ENCODE peak calls at places on chromosomes 4 and X, in six cellular contexts. D is HCT116, H is mammary epithelial cell, T is astrocyte, I is IMR-90, P is lower leg skin. X is an unnamed sample.

GRCh38 chr4:7938513-7939376 is 916 bp downstream of the AFAP1 start:
- DNase-seq in D (no peak), H (peak; percentile 33), T (peak; percentile 28), I (peak; percentile 45), P (peak; percentile 88), X (no peak)

GRCh38 chrX:19360903-19361302 is 17.2 kb downstream of the PDHA1 start:
- DNase-seq in D (no peak), H (no peak), T (no peak), I (no peak), P (peak; percentile 8), X (no peak)

GRCh38 chr4:159097785-159098184 is 5.1 kb upstream of the RAPGEF2 start:
- DNase-seq in D (no peak), H (no peak), T (no peak), I (no peak), P (no peak), X (no peak)

GRCh38 chr4:94267037-94267436 is 59.4 kb downstream of the SMARCAD1 start:
- DNase-seq in D (no peak), H (no peak), T (no peak), I (no peak), P (no peak), X (no peak)

GRCh38 chr4:70868778-70869177 is 29.1 kb upstream of the GRSF1 start:
- DNase-seq in D (no peak), H (no peak), T (no peak), I (no peak), P (no peak), X (no peak)

GRCh38 chr4:150251752-150252190 is 173.5 kb downstream of the DCLK2 start:
- DNase-seq in D (no peak), H (no peak), T (no peak), I (no peak), P (no peak), X (no peak)

GRCh38 chr4:116275006-116275405 is 810.4 kb downstream of the TRAM1L1 start:
- DNase-seq in D (no peak), H (no peak), T (no peak), I (no peak), P (no peak), X (no peak)

GRCh38 chr4:80237992-80238391 is 28.5 kb upstream of the FGF5 start:
- DNase-seq in D (no peak), H (peak; percentile 96), T (peak; percentile 97), I (peak; percentile 96), P (no peak), X (peak; percentile 86)

GRCh38 chr4:36215627-36216026 is 28.7 kb downstream of the ARAP2 start:
- DNase-seq in D (no peak), H (no peak), T (no peak), I (no peak), P (no peak), X (no peak)

GRCh38 chrX:143571521-143571920 is 54.2 kb upstream of the SPANXN3 start:
- DNase-seq in D (no peak), H (no peak), T (no peak), I (no peak), P (no peak), X (no peak)

GRCh38 chr4:186067757-186068385 is 1.1 kb upstream of the TLR3 start:
- DNase-seq in D (peak; percentile 64), H (peak; percentile 32), T (peak; percentile 9), I (peak; percentile 19), P (peak; percentile 89), X (no peak)

GRCh38 chr4:34323549-34324325 is 1920.6 kb downstream of the ARAP2 start:
- DNase-seq in D (no peak), H (no peak), T (no peak), I (peak; percentile 1), P (no peak), X (no peak)

GRCh38 chr4:8478801-8479744 is 38.5 kb downstream of the TRMT44 start:
- DNase-seq in D (no peak), H (no peak), T (no peak), I (peak; percentile 35), P (no peak), X (no peak)

GRCh38 chrX:34859191-34859590 is 83.4 kb upstream of the FAM47B start:
- DNase-seq in D (no peak), H (no peak), T (no peak), I (no peak), P (no peak), X (no peak)

GRCh38 chr4:7691061-7691460 is 248.6 kb downstream of the AFAP1 start:
- DNase-seq in D (no peak), H (no peak), T (no peak), I (no peak), P (no peak), X (no peak)

GRCh38 chr4:153466637-153467153 is 535 bp downstream of the TMEM131L start:
- DNase-seq in D (no peak), H (no peak), T (no peak), I (no peak), P (no peak), X (no peak)

GRCh38 chrX:107978707-107979307 is 3.4 kb downstream of the TEX13B start:
- DNase-seq in D (peak; percentile 12), H (peak; percentile 12), T (no peak), I (peak; percentile 19), P (no peak), X (no peak)

GRCh38 chr4:9762823-9763475 is 18.5 kb upstream of the DRD5 start:
- DNase-seq in D (peak; percentile 70), H (peak; percentile 68), T (peak; percentile 12), I (peak; percentile 55), P (no peak), X (no peak)

GRCh38 chrX:2697306-2697705 is 6.2 kb downstream of the CD99 start:
- DNase-seq in D (no peak), H (peak; percentile 54), T (no peak), I (no peak), P (peak; percentile 66), X (no peak)

GRCh38 chrX:54808109-54808604 is 612 bp downstream of the MAGED2 start:
- DNase-seq in D (peak; percentile 6), H (no peak), T (peak; percentile 22), I (no peak), P (peak; percentile 91), X (no peak)

GRCh38 chr4:125321709-125322362 is 7.1 kb downstream of the FAT4 start:
- DNase-seq in D (no peak), H (peak; percentile 19), T (peak; percentile 58), I (peak; percentile 61), P (no peak), X (peak; percentile 41)

GRCh38 chr4:183012862-183013855 is 85.9 kb upstream of the WWC2 start:
- DNase-seq in D (no peak), H (no peak), T (no peak), I (no peak), P (no peak), X (no peak)

GRCh38 chrX:44061940-44062339 is 88.8 kb upstream of the NDP start:
- DNase-seq in D (no peak), H (no peak), T (no peak), I (no peak), P (no peak), X (no peak)

GRCh38 chrX:39409246-39409917 is 608.1 kb downstream of the MID1IP1 start:
- DNase-seq in D (no peak), H (peak; percentile 3), T (peak; percentile 31), I (peak; percentile 2), P (no peak), X (no peak)

GRCh38 chr4:62640296-62640695 is 1440.2 kb downstream of the ADGRL3 start:
- DNase-seq in D (no peak), H (no peak), T (peak; percentile 10), I (no peak), P (no peak), X (no peak)

GRCh38 chr4:22515888-22516541 is at the start of gene ADGRA3:
- DNase-seq in D (no peak), H (peak; percentile 72), T (peak; percentile 53), I (peak; percentile 51), P (peak; percentile 89), X (no peak)

GRCh38 chr4:7872264-7872771 is 67.3 kb downstream of the AFAP1 start:
- DNase-seq in D (no peak), H (no peak), T (peak; percentile 96), I (peak; percentile 98), P (peak; percentile 89), X (peak; percentile 86)

GRCh38 chr4:102180080-102180479 is 165.2 kb downstream of the SLC39A8 start:
- DNase-seq in D (no peak), H (no peak), T (no peak), I (no peak), P (no peak), X (no peak)

GRCh38 chrX:68686684-68687045 is 39.2 kb downstream of the STARD8 start:
- DNase-seq in D (no peak), H (no peak), T (peak; percentile 20), I (no peak), P (no peak), X (no peak)

GRCh38 chr4:15695240-15695699 is 7.6 kb upstream of the BST1 start:
- DNase-seq in D (peak; percentile 68), H (peak; percentile 98), T (peak; percentile 100), I (peak; percentile 99), P (no peak), X (peak; percentile 86)

DNA sequence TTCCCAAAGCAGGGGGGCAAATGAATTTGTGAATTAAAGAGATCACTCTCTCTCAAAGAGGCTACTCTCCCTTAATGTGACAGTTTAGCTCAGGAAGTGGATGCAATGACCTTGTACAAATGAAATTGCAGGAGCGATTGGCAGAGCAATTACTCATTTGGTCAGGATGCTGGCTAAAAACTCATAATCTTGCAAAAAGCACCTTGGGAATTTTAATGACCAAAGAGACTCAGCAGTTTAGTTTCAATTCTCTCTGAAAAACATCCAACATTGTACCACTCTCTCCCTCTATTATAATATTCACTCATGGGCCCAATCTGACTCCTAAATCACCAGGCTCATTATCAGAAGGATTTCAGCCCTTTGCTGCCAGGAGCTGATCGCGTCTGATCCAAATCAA is 26.1 kb downstream of the PDGFC start:
- DNase-seq in D (no peak), H (peak; percentile 72), T (peak; percentile 48), I (no peak), P (no peak), X (no peak)
- H3K4me3 ChIP-seq in D (no peak overlapping the region), H (no peak overlapping the region), T (peak overlapping the region; percentile 38), I (no peak overlapping the region), P (no peak overlapping the region), X (no peak overlapping the region)

GRCh38 chr4:82561745-82562552 is at the start of gene TMEM150C:
- DNase-seq in D (no peak), H (no peak), T (peak; percentile 3), I (no peak), P (no peak), X (no peak)
- TF ChIP-seq CTCF in D (no peak), H (no peak), T (no peak), I (no peak), P (no peak), X (peak; percentile 4)

GRCh38 chr4:169912996-169913395 is 113.2 kb downstream of the MFAP3L start:
- DNase-seq in D (no peak), H (no peak), T (no peak), I (no peak), P (no peak), X (no peak)
- H3K4me3 ChIP-seq in D (no peak overlapping the region), H (no peak overlapping the region), T (no peak overlapping the region), I (no peak overlapping the region), P (no peak overlapping the region), X (no peak overlapping the region)

GRCh38 chr4:129167640-129168260 is 71.8 kb downstream of the C4orf33 start:
- DNase-seq in D (no peak), H (no peak), T (no peak), I (peak; percentile 2), P (no peak), X (no peak)
- TF ChIP-seq CTCF in D (no peak), H (no peak), T (no peak), I (no peak), P (no peak), X (peak; percentile 22)

GRCh38 chrX:153410888-153411254 is 401 bp upstream of the ZFP92 start:
- DNase-seq in D (no peak), H (no peak), T (no peak), I (no peak), P (no peak), X (no peak)
- H3K4me3 ChIP-seq in D (no peak overlapping the region), H (no peak overlapping the region), T (peak overlapping the region; percentile 28), I (no peak overlapping the region), P (no peak overlapping the region), X (peak overlapping the region; percentile 57)

GRCh38 chrX:150365953-150366911 is 3.1 kb downstream of the MAMLD1 start:
- DNase-seq in D (no peak), H (peak; percentile 23), T (peak; percentile 35), I (peak; percentile 64), P (peak; percentile 93), X (no peak)
- TF ChIP-seq CTCF in D (no peak), H (peak; percentile 17), T (no peak), I (peak; percentile 19), P (no peak), X (peak; percentile 28)